ENCODE peak calls at places on chromosomes 7 and 10, in seven cellular contexts. N is stimulated activated naive CD8-positive, alpha-beta T cell treated with anti-CD3 and anti-CD28 coated beads, Interleukin-15, Interleukin-2, amounts not matched to agents 100 U/mL and 50 U/mL, for 24 hours; M is CD8-positive, alpha-beta T cell; H is EL; D is COR-L47; B is NCI-H1417 treated with DMSO at 0.1 percent for 48 hours; I is sigmoid colon. V is an unnamed sample.

GRCh38 chr10:127012769-127013152 is 107.5 kb downstream of the DOCK1 start:
- DNase-seq in H (peak), I (no peak), N (no peak), D (no peak), M (no peak), B (no peak), V (no peak)

GRCh38 chr7:26549281-26549943 is 257.8 kb downstream of the SNX10 start:
- DNase-seq in B (no peak), H (peak), N (no peak), I (no peak), M (no peak), D (no peak), V (no peak)

GRCh38 chr10:88915781-88916180 is 35.7 kb downstream of the STAMBPL1 start:
- DNase-seq in B (no peak), D (no peak), I (no peak), M (no peak), N (no peak), H (peak), V (no peak)

GRCh38 chr7:31735991-31736982 is 49.3 kb downstream of the PPP1R17 start:
- DNase-seq in B (peak), N (peak), H (peak), I (peak), D (peak), M (no peak), V (no peak)

GRCh38 chr7:149197675-149198074 is 2.3 kb downstream of the ZNF282 start:
- DNase-seq in I (peak), D (no peak), N (no peak), M (no peak), H (no peak), B (no peak), V (no peak)

GRCh38 chr7:120951826-120952225 is 1.2 kb downstream of the ING3 start:
- DNase-seq in N (peak), I (no peak), D (no peak), M (no peak), H (no peak), B (no peak), V (no peak)

GRCh38 chr10:126701526-126701925 is 31.0 kb upstream of the C10orf90 start:
- DNase-seq in B (no peak), H (no peak), I (no peak), N (no peak), M (no peak), D (no peak), V (no peak)

GRCh38 chr7:44380831-44381493 is 55.6 kb upstream of the CAMK2B start:
- DNase-seq in I (no peak), B (no peak), M (no peak), D (no peak), H (peak), N (no peak), V (no peak)

GRCh38 chr10:118842826-118843624 is 88.3 kb upstream of the CACUL1 start:
- DNase-seq in D (no peak), M (no peak), H (no peak), I (no peak), N (no peak), B (no peak), V (no peak)

GRCh38 chr10:69080231-69080630 is 7.7 kb upstream of the SRGN start:
- DNase-seq in H (no peak), D (no peak), B (no peak), I (no peak), N (no peak), M (no peak), V (no peak)

GRCh38 chr7:5690931-5691461 is 90.5 kb downstream of the RNF216 start:
- DNase-seq in M (no peak), D (no peak), I (peak), H (peak), N (no peak), B (no peak), V (no peak)

GRCh38 chr7:66236713-66237303 is 31.7 kb downstream of the TPST1 start:
- DNase-seq in M (no peak), H (no peak), D (no peak), I (no peak), N (no peak), B (no peak), V (no peak)

V was measured in CD4-positive, alpha-beta T cell.